ENCODE peak calls at places on chromosomes 16 and 17, in eight cellular contexts. P is tibial artery; R is transverse colon; H is lower lobe of right lung; V is PC-9; U is heart left ventricle; L is H9; I is CD8-positive, alpha-beta T cell. M is an unnamed sample. For H3K4me1, the result is how much of the 10 kb centered on the place peaks cover.

GRCh38 chr17:67562036-67562435 is 155.7 kb upstream of the NOL11 start:
- DNase-seq in P (no peak), R (no peak), H (no peak), V (no peak), U (no peak), L (no peak), I (no peak), M (no peak)

GRCh38 chr16:75028544-75028943 is 29.7 kb downstream of the ZNRF1 start:
- DNase-seq in P (no peak), R (no peak), H (no peak), V (no peak), U (no peak), L (no peak), I (no peak), M (no peak)

GRCh38 chr17:66953661-66954060 is 10.8 kb upstream of the CACNG4 start:
- DNase-seq in P (no peak), R (no peak), H (no peak), V (no peak), U (no peak), L (no peak), I (no peak), M (no peak)

GRCh38 chr16:886084-886543 is 84.7 kb downstream of the LMF1 start:
- DNase-seq in P (no peak), R (no peak), H (peak), V (no peak), U (peak), L (peak), I (no peak), M (peak)

GRCh38 chr16:71347146-71347545 is 11.4 kb upstream of the CALB2 start:
- DNase-seq in P (no peak), R (no peak), H (no peak), V (no peak), U (no peak), L (no peak), I (no peak), M (no peak)

GRCh38 chr16:69566437-69567030 is 768 bp downstream of the NFAT5 start:
- DNase-seq in P (peak), R (peak), H (peak), V (peak), U (peak), L (peak), I (peak), M (peak)

GRCh38 chr16:56882077-56882476 is 17.1 kb downstream of the SLC12A3 start:
- DNase-seq in P (no peak), R (no peak), H (no peak), V (no peak), U (no peak), L (no peak), I (no peak), M (no peak)

GRCh38 chr17:36602030-36602737 is 801 bp downstream of the MRM1 start:
- DNase-seq in P (no peak), R (peak), H (peak), V (peak), U (peak), L (peak), I (peak), M (peak)

GRCh38 chr16:80947708-80948615 is 58.7 kb downstream of the CMC2 start:
- DNase-seq in P (no peak), R (no peak), H (no peak), V (no peak), U (no peak), L (no peak), I (no peak), M (no peak)

GRCh38 chr16:10558746-10559641 is 21.4 kb downstream of the EMP2 start:
- DNase-seq in P (peak), R (peak), H (peak), V (peak), U (peak), L (no peak), I (no peak), M (peak)

GRCh38 chr17:47066095-47066494 is 87.0 kb upstream of the RPRML start:
- DNase-seq in P (no peak), R (no peak), H (no peak), V (no peak), U (no peak), L (peak), I (no peak), M (no peak)

GRCh38 chr17:78396436-78397335 is 18.2 kb downstream of the PGS1 start:
- DNase-seq in P (peak), R (no peak), H (peak), V (no peak), U (no peak), L (no peak), I (no peak), M (no peak)

DNA sequence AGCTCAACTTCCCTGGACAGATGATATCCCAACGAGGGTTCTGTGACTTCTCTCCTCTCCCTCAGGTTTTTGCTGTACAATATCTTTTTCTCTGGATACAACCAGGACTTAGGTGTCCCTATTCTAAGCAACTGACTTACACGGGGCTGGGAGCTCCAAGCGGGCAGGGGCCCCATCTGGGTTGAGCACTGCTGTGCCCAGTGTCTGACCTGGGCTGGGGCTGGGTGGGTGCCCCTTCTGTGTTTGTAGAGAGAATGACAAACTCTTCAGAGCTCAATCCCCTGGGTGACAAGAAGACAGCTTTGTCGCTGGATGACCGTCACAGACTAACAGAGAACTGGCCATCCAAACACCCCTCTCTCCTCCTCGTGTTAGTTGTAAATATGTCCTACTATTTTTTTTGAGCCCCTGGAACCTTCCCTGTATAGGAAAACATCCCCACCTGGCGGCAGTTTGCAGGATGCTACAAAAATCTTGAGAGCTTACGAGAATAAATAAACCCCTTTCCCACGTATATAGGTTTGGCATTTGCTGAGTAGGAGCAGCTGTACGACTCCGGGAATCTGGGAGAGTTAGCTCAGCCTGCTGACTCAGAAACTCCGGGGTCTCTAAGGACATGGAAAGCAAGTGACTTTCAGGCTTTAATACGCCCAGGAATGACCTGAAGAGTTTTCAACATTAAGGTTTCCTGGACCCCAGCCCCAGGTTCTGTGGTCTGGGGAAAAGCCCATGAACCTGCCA is 23.7 kb upstream of the RCVRN start:
- DNase-seq in P (no peak), R (no peak), H (no peak), V (peak), U (peak), L (peak), I (no peak), M (peak)
- TF ChIP-seq CTCF in P (no peak), R (peak), H (no peak), V (peak), U (no peak), L (peak), I (no peak), M (peak)

GRCh38 chr16:27544671-27545070 is 5.0 kb downstream of the GTF3C1 start:
- DNase-seq in P (no peak), R (no peak), H (no peak), V (no peak), U (no peak), L (no peak), I (no peak), M (no peak)
- H3K4me1 ChIP-seq in P (under half), R (under half), H (under half), V (under half), U (under half), L (under half), I (under half), M (under half)

GRCh38 chr17:81397314-81398169 is 2.3 kb downstream of the BAHCC1 start:
- DNase-seq in P (no peak), R (peak), H (no peak), V (peak), U (no peak), L (peak), I (no peak), M (no peak)
- TF ChIP-seq CTCF in P (peak), R (peak), H (peak), V (no peak), U (no peak), L (peak), I (no peak), M (no peak)

GRCh38 chr17:14205992-14206461 is 30.6 kb downstream of the CDRT15 start:
- DNase-seq in P (no peak), R (peak), H (peak), V (peak), U (peak), L (peak), I (peak), M (peak)
- H3K4me1 ChIP-seq in P (under half), R (under half), H (under half), V (under half), U (under half), L (under half), I (half or more), M (under half)

GRCh38 chr16:23348579-23349469 is 46.7 kb downstream of the SCNN1B start:
- DNase-seq in P (no peak), R (no peak), H (no peak), V (no peak), U (no peak), L (peak), I (no peak), M (peak)
- TF ChIP-seq CTCF in P (no peak), R (no peak), H (no peak), V (no peak), U (no peak), L (peak), I (no peak), M (no peak)